ENCODE peak calls at places on chromosomes 3 and 15, in five cellular contexts. U, K, J, E and O are unnamed samples.
A peak's percentile ranks its signal among the peaks of the same experiment; 100 is the strongest.

GRCh38 chr15:97904196-97904572 is 56.3 kb upstream of the ARRDC4 start:
- DNase-seq in U (peak; percentile 61), K (peak; percentile 71), J (peak; percentile 44), E (peak; percentile 70), O (peak; percentile 34)

GRCh38 chr3:177262396-177262795 is 65.1 kb upstream of the TBL1XR1 start:
- DNase-seq in U (no peak), K (no peak), J (peak; percentile 40), E (no peak), O (peak; percentile 27)

GRCh38 chr3:27607370-27607769 is 114.8 kb downstream of the EOMES start:
- DNase-seq in U (no peak), K (no peak), J (no peak), E (no peak), O (no peak)

GRCh38 chr3:115321396-115321795 is 174.3 kb upstream of the ZBTB20 start:
- DNase-seq in U (no peak), K (no peak), J (peak; percentile 31), E (no peak), O (no peak)

GRCh38 chr3:137116619-137117018 is 158.8 kb downstream of the IL20RB start:
- DNase-seq in U (no peak), K (no peak), J (no peak), E (no peak), O (no peak)

GRCh38 chr3:62601238-62601856 is 228.0 kb upstream of the FEZF2 start:
- DNase-seq in U (no peak), K (no peak), J (peak; percentile 87), E (no peak), O (no peak)

GRCh38 chr15:100236981-100237720 is 104.6 kb downstream of the ADAMTS17 start:
- DNase-seq in U (no peak), K (no peak), J (no peak), E (no peak), O (no peak)

GRCh38 chr3:109731639-109732473 is 394.5 kb upstream of the DPPA4 start:
- DNase-seq in U (peak; percentile 13), K (peak; percentile 7), J (peak; percentile 72), E (no peak), O (peak; percentile 27)

GRCh38 chr3:188185717-188186236 is 31.8 kb downstream of the LPP start:
- DNase-seq in U (no peak), K (no peak), J (no peak), E (no peak), O (peak; percentile 85)

GRCh38 chr15:66997212-66997611 is 68.2 kb upstream of the SMAD3 start:
- DNase-seq in U (no peak), K (no peak), J (peak; percentile 80), E (no peak), O (no peak)

GRCh38 chr3:89889386-89889785 is 782.0 kb downstream of the EPHA3 start:
- DNase-seq in U (no peak), K (no peak), J (no peak), E (peak; percentile 10), O (no peak)

GRCh38 chr15:48427479-48427878 is 96.2 kb downstream of the DUT start:
- DNase-seq in U (no peak), K (no peak), J (no peak), E (no peak), O (no peak)

GRCh38 chr3:188092648-188093047 is 61.3 kb upstream of the LPP start:
- DNase-seq in U (no peak), K (no peak), J (peak; percentile 63), E (no peak), O (no peak)

GRCh38 chr3:141795719-141796435 is 32.7 kb downstream of the GRK7 start:
- DNase-seq in U (no peak), K (no peak), J (no peak), E (no peak), O (no peak)

GRCh38 chr3:40752492-40752891 is 227.7 kb downstream of the ZNF621 start:
- DNase-seq in U (no peak), K (no peak), J (no peak), E (no peak), O (no peak)

GRCh38 chr15:82587805-82588204 is 47.5 kb upstream of the RPS17 start:
- DNase-seq in U (no peak), K (no peak), J (no peak), E (no peak), O (no peak)

GRCh38 chr3:140753865-140754754 is 76.2 kb downstream of the TRIM42 start:
- DNase-seq in U (no peak), K (no peak), J (no peak), E (no peak), O (no peak)

GRCh38 chr3:14127106-14127505 is 2.3 kb downstream of the TMEM43 start:
- DNase-seq in U (no peak), K (no peak), J (no peak), E (no peak), O (no peak)

GRCh38 chr15:44130778-44131177 is 64.3 kb downstream of the FRMD5 start:
- DNase-seq in U (no peak), K (no peak), J (no peak), E (no peak), O (no peak)

GRCh38 chr3:24060055-24060454 is 115.0 kb downstream of the NR1D2 start:
- DNase-seq in U (no peak), K (no peak), J (peak; percentile 53), E (no peak), O (no peak)

GRCh38 chr3:126360714-126361060 is 3.5 kb upstream of the KLF15 start:
- DNase-seq in U (no peak), K (no peak), J (no peak), E (no peak), O (no peak)

GRCh38 chr3:189839576-189839975 is 208.4 kb downstream of the TP63 start:
- DNase-seq in U (peak; percentile 21), K (no peak), J (peak; percentile 60), E (no peak), O (no peak)

GRCh38 chr3:108301695-108302404 is 5.5 kb downstream of the HHLA2 start:
- DNase-seq in U (no peak), K (no peak), J (peak; percentile 31), E (no peak), O (no peak)

GRCh38 chr15:34754674-34755418 is at the start of gene GJD2:
- DNase-seq in U (no peak), K (no peak), J (no peak), E (peak; percentile 13), O (no peak)

GRCh38 chr3:81643721-81644120 is 117.7 kb downstream of the GBE1 start:
- DNase-seq in U (no peak), K (peak; percentile 4), J (peak; percentile 45), E (no peak), O (peak; percentile 9)

GRCh38 chr3:128349963-128350599 is 116.6 kb downstream of the DNAJB8 start:
- DNase-seq in U (no peak), K (no peak), J (no peak), E (no peak), O (no peak)

GRCh38 chr15:83858820-83859505 is 205.0 kb downstream of the ADAMTSL3 start:
- DNase-seq in U (no peak), K (no peak), J (peak; percentile 34), E (no peak), O (no peak)

GRCh38 chr15:57026016-57026602 is 107.7 kb downstream of the TCF12 start:
- DNase-seq in U (no peak), K (no peak), J (peak; percentile 57), E (no peak), O (no peak)

GRCh38 chr3:195905970-195906864 is 2.1 kb downstream of the TNK2 start:
- DNase-seq in U (no peak), K (no peak), J (peak; percentile 78), E (no peak), O (no peak)

GRCh38 chr3:48694610-48695051 is 8.9 kb upstream of the NCKIPSD start:
- DNase-seq in U (no peak), K (no peak), J (peak; percentile 85), E (no peak), O (no peak)

GRCh38 chr3:58722526-58722925 is 56.0 kb upstream of the FAM3D start:
- DNase-seq in U (no peak), K (no peak), J (peak; percentile 1), E (no peak), O (no peak)
- TF ChIP-seq USF2 in U (no peak), K (no peak), J (no peak), E (no peak), O (no peak)

DNA sequence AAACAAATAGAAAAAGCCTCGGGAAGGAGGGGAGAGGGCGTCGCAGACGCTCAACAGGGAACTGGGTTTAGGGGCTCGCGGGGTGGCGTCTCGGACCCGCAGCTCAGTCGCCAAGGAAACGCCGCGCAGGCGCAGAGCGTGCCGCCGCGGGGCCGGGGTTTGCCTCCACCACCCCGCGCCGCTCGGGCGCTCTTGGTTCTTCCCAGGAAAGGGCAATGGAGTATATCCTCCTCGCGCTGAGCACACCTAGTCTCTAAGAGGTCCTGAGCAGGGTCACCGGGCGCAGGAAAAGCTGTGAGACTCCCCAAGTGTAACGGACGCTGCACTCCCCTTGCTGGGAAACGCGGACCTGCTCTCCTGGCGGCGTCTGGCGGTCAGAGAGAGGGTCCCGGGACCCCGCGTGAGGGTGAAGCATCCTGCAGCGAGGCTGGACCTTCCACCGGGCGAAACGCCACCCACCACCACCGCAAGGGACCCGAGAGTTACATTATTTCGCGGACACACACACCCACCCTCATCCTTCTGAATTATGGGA is 713 bp downstream of the PLCH1 start:
- DNase-seq in U (peak; percentile 86), K (peak; percentile 80), J (peak; percentile 4), E (no peak), O (peak; percentile 48)
- TF ChIP-seq USF2 in U (no peak), K (no peak), J (no peak), E (no peak), O (no peak)

DNA sequence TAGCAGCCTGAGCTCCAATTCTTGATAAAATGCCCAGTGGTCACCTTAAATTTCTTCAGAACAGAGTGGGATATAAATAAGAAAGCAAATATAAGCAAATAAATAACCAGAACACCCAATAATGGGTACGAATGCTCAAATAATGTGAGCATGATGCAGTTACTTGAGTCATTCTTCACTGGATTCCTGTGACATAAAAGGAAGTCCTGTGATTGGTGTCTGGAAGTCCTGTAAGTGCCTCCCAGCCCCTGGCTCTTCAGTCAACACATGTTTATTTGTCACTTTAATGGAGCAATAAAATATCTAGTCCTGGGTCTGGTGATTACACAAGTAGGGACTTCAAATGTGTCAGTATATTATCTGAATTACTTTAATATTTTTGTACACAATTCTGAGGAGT is 30.4 kb downstream of the TMEM212 start:
- DNase-seq in U (peak; percentile 25), K (no peak), J (peak; percentile 70), E (no peak), O (no peak)
- TF ChIP-seq USF2 in U (no peak), K (no peak), J (no peak), E (no peak), O (no peak)

GRCh38 chr15:70324001-70324974 is 226.6 kb upstream of the TLE3 start:
- DNase-seq in U (no peak), K (no peak), J (peak; percentile 30), E (no peak), O (no peak)
- TF ChIP-seq USF2 in U (no peak), K (no peak), J (no peak), E (no peak), O (no peak)

GRCh38 chr3:26099692-26100091 is 309.8 kb downstream of the OXSM start:
- DNase-seq in U (no peak), K (no peak), J (no peak), E (no peak), O (no peak)
- TF ChIP-seq USF2 in U (no peak), K (no peak), J (no peak), E (no peak), O (no peak)